ENCODE peak calls at places on chromosomes 7 and 10, in six cellular contexts. T, C, B, X, P and Z are unnamed samples.

GRCh38 chr10:101694674-101695403 is at the start of gene FBXW4:
- DNase-seq in T (peak; percentile 49), B (peak; percentile 90), P (peak; percentile 77), X (peak; percentile 43), C (peak; percentile 42), Z (peak; percentile 50)

GRCh38 chr10:84296071-84296981 is 32.1 kb upstream of the CCSER2 start:
- DNase-seq in P (no peak), X (peak; percentile 72), B (no peak), C (no peak), T (no peak), Z (no peak)

GRCh38 chr7:132950685-132951084 is 131.2 kb downstream of the CHCHD3 start:
- DNase-seq in T (no peak), P (no peak), C (no peak), X (no peak), B (no peak), Z (no peak)

GRCh38 chr10:97445357-97445721 is 467 bp downstream of the EXOSC1 start:
- DNase-seq in P (no peak), B (no peak), T (no peak), X (no peak), C (no peak), Z (no peak)

GRCh38 chr7:116393654-116394053 is 105.9 kb upstream of the CAV2 start:
- DNase-seq in B (no peak), X (no peak), P (no peak), T (no peak), C (no peak), Z (peak; percentile 33)

GRCh38 chr7:64882341-64883112 is 20.5 kb upstream of the ZNF273 start:
- DNase-seq in B (peak; percentile 93), P (peak; percentile 18), T (peak; percentile 62), X (no peak), C (peak; percentile 49), Z (peak; percentile 73)

GRCh38 chr10:131973160-131973951 is 8.4 kb downstream of the BNIP3 start:
- DNase-seq in B (peak; percentile 75), X (no peak), C (no peak), P (no peak), T (no peak), Z (peak; percentile 53)

GRCh38 chr10:124696446-124697392 is 47.5 kb downstream of the FAM53B start:
- DNase-seq in P (no peak), T (no peak), X (no peak), C (no peak), B (peak; percentile 57), Z (no peak)

GRCh38 chr7:42617781-42618457 is 294.0 kb downstream of the C7orf25 start:
- DNase-seq in T (no peak), B (no peak), C (no peak), X (no peak), P (no peak), Z (no peak)

GRCh38 chr7:45701701-45702460 is 127.7 kb downstream of the ADCY1 start:
- DNase-seq in X (no peak), B (peak; percentile 66), C (no peak), P (no peak), T (no peak), Z (no peak)

GRCh38 chr7:117098457-117098856 is 145.2 kb downstream of the ST7 start:
- DNase-seq in P (no peak), B (no peak), X (peak; percentile 94), C (no peak), T (no peak), Z (no peak)

GRCh38 chr10:43123361-43124093 is 14.7 kb upstream of the CSGALNACT2 start:
- DNase-seq in T (no peak), P (no peak), B (no peak), X (no peak), C (peak; percentile 2), Z (no peak)

GRCh38 chr7:136877509-136877908 is 9.1 kb downstream of the CHRM2 start:
- DNase-seq in B (no peak), P (no peak), C (no peak), T (no peak), X (no peak), Z (no peak)

GRCh38 chr7:138238734-138239133 is 162.5 kb downstream of the AKR1D1 start:
- DNase-seq in T (no peak), B (no peak), X (no peak), C (no peak), P (no peak), Z (no peak)

GRCh38 chr10:44389150-44389549 is 4.3 kb upstream of the CXCL12 start:
- DNase-seq in T (no peak), X (no peak), C (no peak), B (no peak), P (no peak), Z (peak; percentile 61)

GRCh38 chr10:94092848-94093247 is 99.1 kb downstream of the PLCE1 start:
- DNase-seq in B (no peak), X (peak; percentile 36), T (peak; percentile 25), C (no peak), P (no peak), Z (no peak)

GRCh38 chr10:83986800-83987199 is 152.5 kb upstream of the GHITM start:
- DNase-seq in T (no peak), C (no peak), P (no peak), X (no peak), B (no peak), Z (no peak)